ENCODE peak calls at places on chromosomes 6 and 20, in five cellular contexts. L, K, F, Y and C are unnamed samples.

GRCh38 chr6:12150812-12151432 is 138.8 kb downstream of the HIVEP1 start:
- DNase-seq in L (no peak), Y (no peak), K (no peak), F (peak), C (no peak)

GRCh38 chr20:16692442-16692841 is 37.4 kb upstream of the SNRPB2 start:
- DNase-seq in Y (no peak), K (no peak), F (no peak), L (no peak), C (no peak)

GRCh38 chr6:56688521-56688920 is 45.8 kb upstream of the DST start:
- DNase-seq in L (no peak), Y (no peak), F (no peak), K (no peak), C (no peak)

GRCh38 chr6:139175389-139175788 is 40.5 kb downstream of the HECA start:
- DNase-seq in F (no peak), Y (no peak), L (no peak), K (no peak), C (no peak)

GRCh38 chr6:167689751-167690150 is 137.0 kb upstream of the AFDN start:
- DNase-seq in L (no peak), K (no peak), Y (no peak), F (no peak), C (no peak)

GRCh38 chr6:98977606-98978292 is 30.0 kb upstream of the FBXL4 start:
- DNase-seq in L (no peak), K (no peak), F (no peak), Y (no peak), C (no peak)

GRCh38 chr6:169165031-169165430 is 88.6 kb downstream of the THBS2 start:
- DNase-seq in F (no peak), Y (no peak), L (no peak), K (no peak), C (no peak)

GRCh38 chr6:48084201-48084600 is 26.8 kb downstream of the PTCHD4 start:
- DNase-seq in L (no peak), Y (no peak), K (no peak), F (no peak), C (no peak)

GRCh38 chr20:2292711-2293110 is 3.1 kb upstream of the TGM3 start:
- DNase-seq in K (no peak), L (no peak), F (no peak), Y (no peak), C (no peak)

GRCh38 chr6:139402935-139403386 is 28.5 kb upstream of the CITED2 start:
- DNase-seq in K (peak), Y (no peak), L (no peak), F (no peak), C (peak)

GRCh38 chr6:113630738-113631535 is 226.2 kb upstream of the MARCKS start:
- DNase-seq in Y (no peak), L (no peak), F (no peak), K (peak), C (no peak)

GRCh38 chr6:13457577-13457976 is 29.8 kb downstream of the GFOD1 start:
- DNase-seq in F (no peak), Y (no peak), K (no peak), L (no peak), C (peak)

GRCh38 chr6:166317261-166318212 is 9.3 kb upstream of the PRR18 start:
- DNase-seq in Y (no peak), K (no peak), L (no peak), F (no peak), C (no peak)

GRCh38 chr20:61861858-61862257 is 203.8 kb downstream of the TAF4 start:
- DNase-seq in L (no peak), Y (no peak), K (no peak), F (no peak), C (no peak)
- H3K4me3 ChIP-seq in L (no peak), Y (no peak), K (no peak), F (no peak), C (no peak)

DNA sequence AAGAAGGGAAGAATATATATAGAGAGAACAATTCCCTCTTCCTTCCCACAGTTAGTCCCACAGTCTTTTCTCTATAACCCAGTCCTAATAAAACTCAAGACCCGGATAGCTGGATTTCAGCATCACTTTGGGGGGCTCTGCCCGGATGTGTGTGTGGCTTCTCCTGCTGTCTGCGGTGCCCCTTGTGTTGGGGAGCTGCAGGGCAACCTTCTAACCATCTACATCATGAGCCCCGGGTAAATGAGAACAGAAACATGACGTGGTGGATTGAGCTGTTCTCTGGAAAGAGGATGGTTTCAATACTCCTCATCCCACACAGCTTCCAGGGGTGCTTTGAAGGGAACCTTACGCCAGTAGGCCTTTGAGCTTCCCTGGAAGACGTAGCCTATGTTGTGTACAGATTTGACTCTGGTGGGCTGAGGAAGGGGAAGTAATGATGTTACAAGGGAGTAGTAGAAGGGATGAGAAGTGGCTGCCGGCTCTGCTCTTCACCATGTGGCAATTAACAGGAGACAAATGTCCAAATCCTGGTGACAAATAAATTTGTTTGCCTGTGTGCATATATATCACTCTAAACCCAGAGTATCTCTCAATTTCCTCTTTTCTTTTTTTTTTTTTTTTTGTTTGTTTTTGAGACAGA is 13.5 kb upstream of the PRDM1 start:
- DNase-seq in L (no peak), Y (no peak), F (no peak), K (no peak), C (no peak)
- H3K4me3 ChIP-seq in L (no peak), Y (no peak), F (no peak), K (no peak), C (no peak)

DNA sequence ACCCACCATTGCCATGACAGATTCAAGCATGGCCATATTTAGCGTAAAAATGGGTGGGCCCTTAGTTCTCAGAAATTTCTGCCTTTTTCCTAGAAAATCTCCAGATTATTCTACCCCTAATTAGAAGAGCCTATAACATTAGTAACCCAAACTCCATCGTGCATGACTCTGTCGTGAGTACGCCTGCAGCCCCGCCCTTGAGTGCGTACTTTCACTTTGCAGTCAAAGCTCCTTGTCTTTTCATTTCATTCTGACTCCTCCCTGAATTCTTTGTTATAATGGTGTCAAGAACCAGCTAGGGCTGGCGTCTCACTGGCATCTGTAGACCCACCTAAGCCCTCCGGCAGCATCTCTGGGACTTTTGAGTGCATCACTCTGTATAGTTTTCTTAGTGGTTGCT is 61.6 kb upstream of the NOX3 start:
- DNase-seq in K (no peak), Y (no peak), L (no peak), F (no peak), C (no peak)
- H3K4me3 ChIP-seq in K (no peak), Y (no peak), L (no peak), F (no peak), C (no peak)

DNA sequence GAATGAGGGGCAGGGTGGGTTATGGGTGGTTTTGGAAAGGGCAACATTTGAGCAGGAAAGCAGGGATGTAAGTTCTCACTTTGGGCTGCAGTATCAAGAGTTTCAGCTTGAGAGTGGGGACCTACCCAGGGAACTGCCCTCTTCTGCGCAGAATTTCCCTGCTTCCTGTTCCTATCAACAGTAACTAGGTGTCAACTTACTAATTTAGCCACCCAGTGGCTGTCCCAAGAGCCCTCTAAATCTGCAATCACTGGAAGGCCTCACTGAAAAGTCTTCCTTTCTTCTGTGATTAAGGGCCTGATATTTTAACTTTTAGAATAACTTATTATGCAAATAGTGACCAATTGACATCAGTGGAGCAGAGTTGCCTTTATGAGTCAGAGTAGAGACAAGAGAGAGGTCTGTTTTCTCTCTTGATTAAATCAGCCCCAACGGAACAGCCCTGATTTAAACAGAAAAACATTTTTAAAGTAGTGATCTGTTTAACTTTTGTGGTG is 118.2 kb upstream of the RIPOR2 start:
- DNase-seq in K (no peak), L (no peak), Y (no peak), F (no peak), C (peak)
- H3K4me3 ChIP-seq in K (no peak), L (no peak), Y (no peak), F (no peak), C (no peak)

GRCh38 chr6:2247664-2248063 is 2.3 kb upstream of the GMDS start:
- DNase-seq in Y (no peak), L (no peak), F (no peak), K (no peak), C (no peak)
- H3K4me3 ChIP-seq in Y (no peak), L (no peak), F (no peak), K (no peak), C (no peak)

GRCh38 chr6:73455865-73456629 is 4.0 kb upstream of the CGAS start:
- DNase-seq in Y (no peak), K (no peak), L (no peak), F (no peak), C (no peak)

GRCh38 chr6:73451166-73452106 is 661 bp downstream of the CGAS start:
- DNase-seq in Y (no peak), L (peak), F (peak), K (peak), C (peak)

GRCh38 chr6:73452107-73452461 is at the start of gene CGAS:
- DNase-seq in K (no peak), L (peak), Y (no peak), F (peak), C (peak)
- H3K4me3 ChIP-seq in K (peak), L (peak), Y (peak), F (peak), C (peak)